ENCODE peak calls at places on chromosomes 13 and 19, in eight cellular contexts. One of them, this sample, is unnamed.

GRCh38 chr13:76992548-76993001 is 694 bp downstream of the CLN5 start:
- DNase-seq in SK-N-SH: peak
- DNase-seq in GM23338: peak
- DNase-seq in Panc1: no peak
- DNase-seq in GM12878: no peak
- DNase-seq in HCT116: no peak
- DNase-seq in A549: peak
- DNase-seq in K562: no peak
- DNase-seq in this sample: peak

GRCh38 chr13:43269037-43269476 is 245.7 kb downstream of the DNAJC15 start:
- DNase-seq in SK-N-SH: no peak
- DNase-seq in GM23338: no peak
- DNase-seq in Panc1: peak
- DNase-seq in GM12878: no peak
- DNase-seq in HCT116: no peak
- DNase-seq in A549: peak
- DNase-seq in K562: no peak
- DNase-seq in this sample: no peak

GRCh38 chr13:66826398-66826797 is 403.7 kb downstream of the PCDH9 start:
- DNase-seq in SK-N-SH: no peak
- DNase-seq in GM23338: no peak
- DNase-seq in Panc1: no peak
- DNase-seq in GM12878: no peak
- DNase-seq in HCT116: no peak
- DNase-seq in A549: no peak
- DNase-seq in K562: no peak
- DNase-seq in this sample: no peak

GRCh38 chr19:47848871-47849473 is 10.1 kb upstream of the TPRX2 start:
- DNase-seq in SK-N-SH: peak
- DNase-seq in GM23338: peak
- DNase-seq in Panc1: no peak
- DNase-seq in GM12878: no peak
- DNase-seq in HCT116: peak
- DNase-seq in A549: peak
- DNase-seq in K562: peak
- DNase-seq in this sample: no peak

GRCh38 chr19:6767357-6768235 is at the start of gene SH2D3A:
- DNase-seq in SK-N-SH: peak
- DNase-seq in GM23338: peak
- DNase-seq in Panc1: no peak
- DNase-seq in GM12878: peak
- DNase-seq in HCT116: peak
- DNase-seq in A549: peak
- DNase-seq in K562: peak
- DNase-seq in this sample: peak

GRCh38 chr13:114110091-114110829 is 22.2 kb downstream of the RASA3 start:
- DNase-seq in SK-N-SH: peak
- DNase-seq in GM23338: peak
- DNase-seq in Panc1: no peak
- DNase-seq in GM12878: no peak
- DNase-seq in HCT116: no peak
- DNase-seq in A549: no peak
- DNase-seq in K562: no peak
- DNase-seq in this sample: peak

GRCh38 chr13:40315416-40316064 is 350.9 kb downstream of the FOXO1 start:
- DNase-seq in SK-N-SH: no peak
- DNase-seq in GM23338: no peak
- DNase-seq in Panc1: no peak
- DNase-seq in GM12878: no peak
- DNase-seq in HCT116: no peak
- DNase-seq in A549: no peak
- DNase-seq in K562: no peak
- DNase-seq in this sample: no peak

GRCh38 chr19:21474671-21475181 is 30.7 kb upstream of the ZNF429 start:
- DNase-seq in SK-N-SH: peak
- DNase-seq in GM23338: peak
- DNase-seq in Panc1: peak
- DNase-seq in GM12878: no peak
- DNase-seq in HCT116: no peak
- DNase-seq in A549: no peak
- DNase-seq in K562: no peak
- DNase-seq in this sample: no peak

GRCh38 chr19:31066385-31066784 is 282.9 kb downstream of the TSHZ3 start:
- DNase-seq in SK-N-SH: no peak
- DNase-seq in GM23338: no peak
- DNase-seq in Panc1: peak
- DNase-seq in GM12878: no peak
- DNase-seq in HCT116: no peak
- DNase-seq in A549: peak
- DNase-seq in K562: no peak
- DNase-seq in this sample: no peak

GRCh38 chr19:13024958-13025653 is 29.8 kb downstream of the NFIX start:
- DNase-seq in SK-N-SH: no peak
- DNase-seq in GM23338: peak
- DNase-seq in Panc1: no peak
- DNase-seq in GM12878: no peak
- DNase-seq in HCT116: no peak
- DNase-seq in A549: no peak
- DNase-seq in K562: no peak
- DNase-seq in this sample: no peak

GRCh38 chr19:28633223-28634030 is 579.5 kb downstream of the UQCRFS1 start:
- DNase-seq in SK-N-SH: peak
- DNase-seq in GM23338: peak
- DNase-seq in Panc1: peak
- DNase-seq in GM12878: no peak
- DNase-seq in HCT116: no peak
- DNase-seq in A549: no peak
- DNase-seq in K562: peak
- DNase-seq in this sample: peak

GRCh38 chr13:69591437-69591836 is 516.2 kb upstream of the ATXN8OS start:
- DNase-seq in SK-N-SH: no peak
- DNase-seq in GM23338: no peak
- DNase-seq in Panc1: no peak
- DNase-seq in GM12878: no peak
- DNase-seq in HCT116: no peak
- DNase-seq in A549: no peak
- DNase-seq in K562: no peak
- DNase-seq in this sample: no peak

GRCh38 chr13:95724252-95724651 is 47.3 kb downstream of the DNAJC3 start:
- DNase-seq in SK-N-SH: no peak
- DNase-seq in GM23338: no peak
- DNase-seq in Panc1: no peak
- DNase-seq in GM12878: no peak
- DNase-seq in HCT116: no peak
- DNase-seq in A549: no peak
- DNase-seq in K562: no peak
- DNase-seq in this sample: no peak

GRCh38 chr13:102658678-102659077 is 36.2 kb downstream of the METTL21C start:
- DNase-seq in SK-N-SH: no peak
- DNase-seq in GM23338: no peak
- DNase-seq in Panc1: no peak
- DNase-seq in GM12878: no peak
- DNase-seq in HCT116: no peak
- DNase-seq in A549: no peak
- DNase-seq in K562: no peak
- DNase-seq in this sample: no peak

GRCh38 chr19:13796301-13797057 is 1.2 kb downstream of the ZSWIM4 start:
- DNase-seq in SK-N-SH: peak
- DNase-seq in GM23338: peak
- DNase-seq in Panc1: no peak
- DNase-seq in GM12878: no peak
- DNase-seq in HCT116: peak
- DNase-seq in A549: peak
- DNase-seq in K562: peak
- DNase-seq in this sample: no peak

GRCh38 chr13:101424381-101425155 is 8.3 kb upstream of the NALCN start:
- DNase-seq in SK-N-SH: no peak
- DNase-seq in GM23338: no peak
- DNase-seq in Panc1: no peak
- DNase-seq in GM12878: no peak
- DNase-seq in HCT116: no peak
- DNase-seq in A549: no peak
- DNase-seq in K562: no peak
- DNase-seq in this sample: no peak

GRCh38 chr19:46487802-46488445 is 7.7 kb downstream of the PNMA8B start:
- DNase-seq in SK-N-SH: peak
- DNase-seq in GM23338: peak
- DNase-seq in Panc1: peak
- DNase-seq in GM12878: no peak
- DNase-seq in HCT116: peak
- DNase-seq in A549: peak
- DNase-seq in K562: peak
- DNase-seq in this sample: no peak

DNA sequence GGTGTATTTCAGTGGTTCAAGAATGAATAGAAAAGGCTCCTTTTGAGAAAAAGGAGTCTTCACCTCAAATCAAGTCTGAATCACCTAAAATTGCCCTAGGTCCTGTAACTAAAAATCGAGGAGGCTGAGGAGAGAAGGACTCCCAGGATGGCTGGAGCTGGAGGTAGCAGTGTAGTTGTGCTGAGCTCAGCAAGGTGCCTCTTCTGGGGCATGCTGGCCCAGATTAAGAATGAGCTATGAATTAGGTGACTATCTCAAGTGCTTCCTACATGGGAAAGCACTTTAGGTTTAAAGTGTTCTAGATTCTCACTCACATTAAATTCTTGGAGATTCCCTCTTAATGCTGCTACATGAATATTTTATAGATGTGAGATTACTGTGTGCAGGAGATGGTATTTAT is 28.8 kb upstream of the KL start:
- DNase-seq in SK-N-SH: no peak
- DNase-seq in GM23338: no peak
- DNase-seq in Panc1: no peak
- DNase-seq in GM12878: no peak
- DNase-seq in HCT116: no peak
- DNase-seq in A549: no peak
- DNase-seq in K562: no peak
- DNase-seq in this sample: no peak
- TF ChIP-seq CTCF in SK-N-SH: no peak
- TF ChIP-seq CTCF in GM23338: no peak
- TF ChIP-seq CTCF in Panc1: no peak
- TF ChIP-seq CTCF in GM12878: no peak
- TF ChIP-seq CTCF in HCT116: no peak
- TF ChIP-seq CTCF in A549: no peak
- TF ChIP-seq CTCF in K562: no peak
- TF ChIP-seq CTCF in this sample: no peak

DNA sequence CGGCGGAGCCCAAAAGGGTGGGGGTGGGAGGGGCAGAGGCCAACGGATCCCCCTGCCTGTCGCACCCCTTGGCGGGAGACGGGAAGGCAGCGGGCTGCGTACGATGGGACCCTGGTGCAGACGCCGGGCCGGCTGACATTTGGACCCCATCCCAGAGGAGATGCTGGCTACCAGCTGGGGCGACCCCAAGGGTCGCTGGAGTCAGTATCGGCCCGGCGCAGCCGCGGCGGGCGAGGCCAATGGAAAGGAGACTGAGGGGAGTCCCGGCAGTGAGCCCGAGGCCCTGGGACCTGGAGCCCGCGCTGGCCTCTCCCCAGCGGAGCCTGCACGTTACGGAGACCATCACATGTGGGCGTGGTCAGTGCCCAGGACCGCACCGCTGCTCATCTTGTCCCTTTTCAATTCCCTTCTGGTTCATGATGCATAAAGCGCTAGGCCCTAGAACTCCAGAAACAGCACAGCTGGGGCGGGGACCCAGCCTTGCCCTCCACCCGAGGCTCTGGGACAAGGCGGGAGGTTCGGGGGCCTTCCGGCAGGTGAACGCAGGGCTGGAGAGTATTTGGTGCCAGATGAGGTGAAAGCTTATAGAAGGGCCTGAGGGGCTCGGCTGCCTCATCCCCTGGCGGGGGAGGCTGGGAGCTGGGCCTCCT is 8.0 kb downstream of the C19orf25 start:
- DNase-seq in SK-N-SH: no peak
- DNase-seq in GM23338: peak
- DNase-seq in Panc1: no peak
- DNase-seq in GM12878: no peak
- DNase-seq in HCT116: no peak
- DNase-seq in A549: no peak
- DNase-seq in K562: no peak
- DNase-seq in this sample: no peak
- H3K4me3 ChIP-seq in SK-N-SH: no peak
- H3K4me3 ChIP-seq in GM23338: peak
- H3K4me3 ChIP-seq in Panc1: no peak
- H3K4me3 ChIP-seq in GM12878: no peak
- H3K4me3 ChIP-seq in HCT116: peak
- H3K4me3 ChIP-seq in A549: no peak
- H3K4me3 ChIP-seq in K562: no peak
- H3K4me3 ChIP-seq in this sample: no peak

GRCh38 chr13:20306039-20306438 is 73.9 kb upstream of the GJB6 start:
- DNase-seq in SK-N-SH: no peak
- DNase-seq in GM23338: no peak
- DNase-seq in Panc1: no peak
- DNase-seq in GM12878: no peak
- DNase-seq in HCT116: no peak
- DNase-seq in A549: no peak
- DNase-seq in K562: no peak
- DNase-seq in this sample: no peak

GRCh38 chr13:20301391-20302071 is 69.4 kb upstream of the GJB6 start:
- DNase-seq in SK-N-SH: no peak
- DNase-seq in GM23338: peak
- DNase-seq in Panc1: no peak
- DNase-seq in GM12878: no peak
- DNase-seq in HCT116: no peak
- DNase-seq in A549: no peak
- DNase-seq in K562: no peak
- DNase-seq in this sample: no peak

GRCh38 chr13:20305587-20305986 is 73.5 kb upstream of the GJB6 start:
- DNase-seq in SK-N-SH: no peak
- DNase-seq in GM23338: peak
- DNase-seq in Panc1: no peak
- DNase-seq in GM12878: no peak
- DNase-seq in HCT116: no peak
- DNase-seq in A549: no peak
- DNase-seq in K562: no peak
- DNase-seq in this sample: no peak

GRCh38 chr13:20303636-20304035 is 71.5 kb upstream of the GJB6 start:
- DNase-seq in SK-N-SH: no peak
- DNase-seq in GM23338: no peak
- DNase-seq in Panc1: no peak
- DNase-seq in GM12878: no peak
- DNase-seq in HCT116: no peak
- DNase-seq in A549: no peak
- DNase-seq in K562: no peak
- DNase-seq in this sample: no peak
- TF ChIP-seq REST in SK-N-SH: no peak
- TF ChIP-seq REST in GM23338: no peak
- TF ChIP-seq REST in Panc1: no peak
- TF ChIP-seq REST in GM12878: no peak
- TF ChIP-seq REST in HCT116: no peak
- TF ChIP-seq REST in A549: no peak
- TF ChIP-seq REST in K562: no peak
- TF ChIP-seq REST in this sample: no peak

DNA sequence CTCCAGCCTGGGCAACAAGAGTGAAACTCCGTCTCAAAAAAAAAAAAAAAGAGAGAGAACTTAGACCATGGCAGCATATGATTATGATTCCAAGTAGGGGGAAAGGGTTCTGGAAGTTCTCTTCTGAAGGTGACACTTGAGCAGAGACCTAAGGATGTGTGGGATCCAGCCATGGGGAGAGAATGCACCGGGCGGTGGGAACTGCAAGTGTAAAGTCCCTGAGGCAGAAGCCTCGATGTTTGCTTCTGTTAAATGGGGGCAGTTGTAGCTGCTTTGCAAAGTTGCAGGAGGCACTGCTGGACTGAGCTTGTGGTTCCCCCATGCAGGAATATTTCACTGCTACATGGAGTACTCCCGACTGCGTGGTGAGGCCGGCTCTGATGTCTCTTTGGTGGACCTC is 9.1 kb downstream of the SLC44A2 start:
- DNase-seq in SK-N-SH: peak
- DNase-seq in GM23338: no peak
- DNase-seq in Panc1: no peak
- DNase-seq in GM12878: no peak
- DNase-seq in HCT116: no peak
- DNase-seq in A549: no peak
- DNase-seq in K562: no peak
- DNase-seq in this sample: no peak
- TF ChIP-seq CTCF in SK-N-SH: no peak
- TF ChIP-seq CTCF in GM23338: no peak
- TF ChIP-seq CTCF in Panc1: no peak
- TF ChIP-seq CTCF in GM12878: no peak
- TF ChIP-seq CTCF in HCT116: no peak
- TF ChIP-seq CTCF in A549: no peak
- TF ChIP-seq CTCF in K562: no peak
- TF ChIP-seq CTCF in this sample: no peak

This sample was measured in HL-60.